ENCODE peak calls at places on chromosomes 1 and 21, in five cellular contexts. G is uterus, O is IMR-90, K is K562, Y is transverse colon. J is an unnamed sample. For H3K4me1, the result is how much of the 10 kb centered on the place peaks cover.

GRCh38 chr1:80445021-80445420 is 1355.7 kb upstream of the ADGRL2 start:
- DNase-seq in G (no peak), O (no peak), K (no peak), Y (no peak), J (no peak)

GRCh38 chr1:83999316-83999819 is 436 bp upstream of the TTLL7 start:
- DNase-seq in G (peak), O (peak), K (peak), Y (peak), J (peak)

GRCh38 chr1:177077734-177078489 is 86.6 kb downstream of the ASTN1 start:
- DNase-seq in G (no peak), O (no peak), K (no peak), Y (no peak), J (no peak)

GRCh38 chr1:172390620-172391491 is 29.6 kb upstream of the C1orf105 start:
- DNase-seq in G (peak), O (no peak), K (no peak), Y (peak), J (no peak)

GRCh38 chr1:100353988-100354387 is 1.7 kb downstream of the CDC14A start:
- DNase-seq in G (no peak), O (peak), K (no peak), Y (no peak), J (no peak)

GRCh38 chr1:151540021-151540981 is at the start of gene TUFT1:
- DNase-seq in G (peak), O (peak), K (peak), Y (peak), J (peak)

GRCh38 chr21:42279888-42280287 is 35.3 kb downstream of the TFF3 start:
- DNase-seq in G (no peak), O (no peak), K (no peak), Y (no peak), J (no peak)

GRCh38 chr1:66371233-66372005 is 162.5 kb upstream of the SGIP1 start:
- DNase-seq in G (no peak), O (peak), K (no peak), Y (peak), J (no peak)

GRCh38 chr1:112390775-112391602 is 5.0 kb upstream of the CTTNBP2NL start:
- DNase-seq in G (peak), O (peak), K (peak), Y (peak), J (peak)

GRCh38 chr1:190022709-190023108 is 455.0 kb downstream of the BRINP3 start:
- DNase-seq in G (no peak), O (peak), K (no peak), Y (no peak), J (no peak)

GRCh38 chr1:2399890-2400575 is 8.4 kb downstream of the RER1 start:
- DNase-seq in G (no peak), O (no peak), K (no peak), Y (no peak), J (no peak)

GRCh38 chr1:5969168-5969567 is 23.1 kb downstream of the NPHP4 start:
- DNase-seq in G (no peak), O (no peak), K (no peak), Y (no peak), J (no peak)

GRCh38 chr1:220378571-220379302 is 106.5 kb upstream of the RAB3GAP2 start:
- DNase-seq in G (no peak), O (no peak), K (no peak), Y (peak), J (no peak)

GRCh38 chr1:61953790-61954150 is 211.5 kb downstream of the PATJ start:
- DNase-seq in G (no peak), O (no peak), K (no peak), Y (no peak), J (no peak)

GRCh38 chr1:98674075-98674781 is 12.7 kb downstream of the SNX7 start:
- DNase-seq in G (no peak), O (peak), K (no peak), Y (no peak), J (no peak)

GRCh38 chr1:214563881-214564280 is 12.5 kb upstream of the PTPN14 start:
- DNase-seq in G (no peak), O (peak), K (no peak), Y (no peak), J (no peak)

GRCh38 chr21:17435565-17436543 is 77.0 kb upstream of the CXADR start:
- DNase-seq in G (no peak), O (no peak), K (no peak), Y (no peak), J (no peak)

GRCh38 chr1:236568285-236568894 is 35.9 kb downstream of the HEATR1 start:
- DNase-seq in G (no peak), O (peak), K (no peak), Y (no peak), J (no peak)

GRCh38 chr1:219058891-219059820 is 114.5 kb upstream of the LYPLAL1 start:
- DNase-seq in G (no peak), O (no peak), K (no peak), Y (no peak), J (no peak)

GRCh38 chr1:111656093-111657017 is 36.8 kb downstream of the RAP1A start:
- DNase-seq in G (peak), O (peak), K (peak), Y (peak), J (peak)

GRCh38 chr1:975896-976683 is 5.8 kb downstream of the PERM1 start:
- DNase-seq in G (no peak), O (peak), K (peak), Y (peak), J (peak)
- TF ChIP-seq POLR2A in G (no peak), O (no peak), K (no peak), Y (no peak), J (no peak)

GRCh38 chr1:152823291-152823690 is 4.0 kb upstream of the LCE1A start:
- DNase-seq in G (no peak), O (no peak), K (no peak), Y (no peak), J (no peak)
- H3K4me1 ChIP-seq in G (under half), O (under half), K (under half), Y (under half), J (under half)

DNA sequence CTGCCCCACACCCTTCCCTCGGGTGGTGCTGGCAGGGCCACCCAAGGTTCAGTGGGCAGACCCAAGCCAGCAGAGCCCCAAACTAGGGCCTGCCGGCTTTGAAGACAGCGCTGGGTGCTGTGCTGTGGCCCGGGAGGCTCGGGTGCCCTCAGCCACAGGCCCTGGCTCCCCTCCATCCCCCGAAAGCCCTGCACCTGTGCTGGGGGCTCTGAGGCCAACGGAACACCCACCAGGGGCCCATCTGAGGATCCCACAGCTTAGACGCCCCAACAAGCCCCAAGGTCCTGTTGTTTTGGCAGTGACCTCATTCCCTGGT is 8.6 kb downstream of the ITGB2 start:
- DNase-seq in G (no peak), O (no peak), K (no peak), Y (no peak), J (no peak)
- TF ChIP-seq POLR2A in G (no peak), O (no peak), K (no peak), Y (no peak), J (no peak)

GRCh38 chr1:35637401-35637809 is 3.9 kb downstream of the PSMB2 start:
- DNase-seq in G (no peak), O (peak), K (no peak), Y (no peak), J (no peak)
- H3K4me1 ChIP-seq in G (under half), O (under half), K (under half), Y (under half), J (under half)

DNA sequence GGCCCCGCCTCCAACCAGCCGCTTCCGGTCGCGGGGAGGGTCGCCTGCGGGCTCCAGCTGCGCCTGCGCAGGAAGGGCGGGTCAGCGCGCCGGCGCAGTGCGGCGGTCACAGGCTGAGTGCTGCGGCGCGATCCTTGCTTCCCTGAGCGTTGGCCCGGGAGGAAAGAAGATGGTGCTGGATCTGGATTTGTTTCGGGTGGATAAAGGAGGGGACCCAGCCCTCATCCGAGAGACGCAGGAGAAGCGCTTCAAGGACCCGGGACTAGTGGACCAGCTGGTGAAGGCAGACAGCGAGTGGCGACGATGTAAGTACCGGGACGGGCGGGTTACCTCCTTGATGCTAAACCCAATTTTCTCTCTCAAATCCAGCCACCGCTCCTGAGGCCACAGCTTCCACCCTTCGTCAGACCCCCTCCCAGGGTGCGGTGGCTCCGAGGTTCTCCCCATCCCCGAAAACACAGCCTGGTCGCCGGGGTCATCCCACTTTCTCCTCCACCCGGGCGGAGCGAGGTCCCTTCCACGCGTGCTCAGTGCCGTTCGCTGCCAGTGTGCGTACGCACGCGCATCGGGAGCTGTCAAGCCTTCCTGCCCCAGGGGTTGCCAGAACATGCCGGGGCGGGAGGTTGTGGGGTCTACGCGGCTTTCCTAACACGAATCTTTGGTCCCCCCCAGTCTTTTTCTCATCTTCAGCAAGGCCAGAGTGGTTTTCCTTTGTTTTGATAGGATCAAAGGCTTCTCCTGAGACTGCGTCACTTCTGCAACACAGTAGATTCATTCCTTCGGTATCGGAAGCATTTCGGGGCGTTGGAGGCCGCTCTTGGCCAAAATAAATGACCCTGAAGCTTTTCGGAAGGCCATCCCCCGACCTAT is at the start of gene SARS1:
- DNase-seq in G (peak), O (peak), K (peak), Y (peak), J (peak)
- TF ChIP-seq POLR2A in G (peak), O (peak), K (peak), Y (peak), J (peak)

J was measured in adrenal gland.